ENCODE peak calls at places on chromosomes 6 and 20, in four cellular contexts. F is activated naive CD8-positive, alpha-beta T cell treated with anti-CD3 and anti-CD28 coated beads, Interleukin-2, amount 50 U/mL, for 24 hours; E is posterior cingulate gyrus; C is heart left ventricle. W is an unnamed sample.

GRCh38 chr20:41395669-41396664 is 29.3 kb upstream of the EMILIN3 start:
- DNase-seq in F (no peak), C (peak), E (no peak), W (no peak)

GRCh38 chr6:43951063-43951755 is 176.0 kb downstream of the MRPL14 start:
- DNase-seq in E (peak), C (peak), F (peak), W (no peak)

GRCh38 chr6:3324262-3324942 is 65.7 kb downstream of the PSMG4 start:
- DNase-seq in E (peak), F (peak), C (peak), W (no peak)

GRCh38 chr20:48921883-48922867 is 664 bp downstream of the ARFGEF2 start:
- DNase-seq in E (no peak), C (peak), F (no peak), W (no peak)

GRCh38 chr6:38220069-38220723 is 400.7 kb downstream of the ZFAND3 start:
- DNase-seq in F (no peak), C (no peak), E (no peak), W (no peak)

GRCh38 chr6:35833534-35833933 is 28.4 kb downstream of the LHFPL5 start:
- DNase-seq in F (no peak), C (no peak), E (no peak), W (no peak)

GRCh38 chr6:90691823-90692222 is 105.0 kb upstream of the MAP3K7 start:
- DNase-seq in C (no peak), F (no peak), E (no peak), W (no peak)

GRCh38 chr20:10492065-10492464 is 57.0 kb downstream of the SLX4IP start:
- DNase-seq in C (no peak), E (no peak), F (no peak), W (no peak)

GRCh38 chr20:58150772-58151171 is 77.7 kb downstream of the ANKRD60 start:
- DNase-seq in E (no peak), C (no peak), F (peak), W (no peak)

GRCh38 chr6:75933387-75933975 is 139.0 kb downstream of the IMPG1 start:
- DNase-seq in C (no peak), E (no peak), F (no peak), W (no peak)

W was measured in right atrium auricular region.